ENCODE peak calls at places on chromosome 4, in ten cellular contexts. One of them, this sample, is unnamed.
A peak's percentile ranks its signal among the peaks of the same experiment; 100 is the strongest.

GRCh38 chr4:8647094-8647570 is 54.6 kb downstream of the CPZ start:
- DNase-seq in amniotic stem cell: no peak
- DNase-seq in NCI-H2227 treated with DMSO at 0.1 percent for 48 hours: no peak
- DNase-seq in amniotic epithelial cell: no peak
- DNase-seq in NCI-H69: peak; percentile 76
- DNase-seq in naive thymus-derived CD8-positive, alpha-beta T cell: no peak
- DNase-seq in dorsolateral prefrontal cortex: no peak
- DNase-seq in activated T-cell treated with anti-CD3 and anti-CD28 coated beads, Interleukin-2, amount 50 U/mL, for 72 hours: no peak
- DNase-seq in CD8-positive, alpha-beta memory T cell: no peak
- DNase-seq in immature natural killer cell: no peak
- DNase-seq in this sample: no peak

GRCh38 chr4:76197971-76198410 is 15.6 kb downstream of the SCARB2 start:
- DNase-seq in amniotic stem cell: peak; percentile 25
- DNase-seq in NCI-H2227 treated with DMSO at 0.1 percent for 48 hours: peak; percentile 32
- DNase-seq in amniotic epithelial cell: peak; percentile 80
- DNase-seq in NCI-H69: peak; percentile 92
- DNase-seq in naive thymus-derived CD8-positive, alpha-beta T cell: peak; percentile 30
- DNase-seq in dorsolateral prefrontal cortex: peak; percentile 76
- DNase-seq in activated T-cell treated with anti-CD3 and anti-CD28 coated beads, Interleukin-2, amount 50 U/mL, for 72 hours: peak; percentile 54
- DNase-seq in CD8-positive, alpha-beta memory T cell: no peak
- DNase-seq in immature natural killer cell: no peak
- DNase-seq in this sample: no peak

GRCh38 chr4:15001248-15001824 is 945 bp upstream of the CPEB2 start:
- DNase-seq in amniotic stem cell: peak; percentile 80
- DNase-seq in NCI-H2227 treated with DMSO at 0.1 percent for 48 hours: no peak
- DNase-seq in amniotic epithelial cell: peak; percentile 92
- DNase-seq in NCI-H69: peak; percentile 88
- DNase-seq in naive thymus-derived CD8-positive, alpha-beta T cell: no peak
- DNase-seq in dorsolateral prefrontal cortex: peak; percentile 66
- DNase-seq in activated T-cell treated with anti-CD3 and anti-CD28 coated beads, Interleukin-2, amount 50 U/mL, for 72 hours: peak; percentile 73
- DNase-seq in CD8-positive, alpha-beta memory T cell: peak; percentile 39
- DNase-seq in immature natural killer cell: no peak
- DNase-seq in this sample: peak; percentile 20

GRCh38 chr4:83219344-83219990 is 65.1 kb downstream of the COQ2 start:
- DNase-seq in amniotic stem cell: no peak
- DNase-seq in NCI-H2227 treated with DMSO at 0.1 percent for 48 hours: peak; percentile 6
- DNase-seq in amniotic epithelial cell: no peak
- DNase-seq in NCI-H69: peak; percentile 89
- DNase-seq in naive thymus-derived CD8-positive, alpha-beta T cell: peak; percentile 52
- DNase-seq in dorsolateral prefrontal cortex: no peak
- DNase-seq in activated T-cell treated with anti-CD3 and anti-CD28 coated beads, Interleukin-2, amount 50 U/mL, for 72 hours: peak; percentile 86
- DNase-seq in CD8-positive, alpha-beta memory T cell: no peak
- DNase-seq in immature natural killer cell: no peak
- DNase-seq in this sample: no peak

GRCh38 chr4:183852910-183853555 is 52.1 kb upstream of the STOX2 start:
- DNase-seq in amniotic stem cell: no peak
- DNase-seq in NCI-H2227 treated with DMSO at 0.1 percent for 48 hours: no peak
- DNase-seq in amniotic epithelial cell: no peak
- DNase-seq in NCI-H69: no peak
- DNase-seq in naive thymus-derived CD8-positive, alpha-beta T cell: no peak
- DNase-seq in dorsolateral prefrontal cortex: no peak
- DNase-seq in activated T-cell treated with anti-CD3 and anti-CD28 coated beads, Interleukin-2, amount 50 U/mL, for 72 hours: no peak
- DNase-seq in CD8-positive, alpha-beta memory T cell: no peak
- DNase-seq in immature natural killer cell: no peak
- DNase-seq in this sample: no peak

GRCh38 chr4:172758586-172759340 is 409.8 kb upstream of the GALNT7 start:
- DNase-seq in amniotic stem cell: peak; percentile 84
- DNase-seq in NCI-H2227 treated with DMSO at 0.1 percent for 48 hours: no peak
- DNase-seq in amniotic epithelial cell: peak; percentile 93
- DNase-seq in NCI-H69: no peak
- DNase-seq in naive thymus-derived CD8-positive, alpha-beta T cell: no peak
- DNase-seq in dorsolateral prefrontal cortex: no peak
- DNase-seq in activated T-cell treated with anti-CD3 and anti-CD28 coated beads, Interleukin-2, amount 50 U/mL, for 72 hours: no peak
- DNase-seq in CD8-positive, alpha-beta memory T cell: no peak
- DNase-seq in immature natural killer cell: no peak
- DNase-seq in this sample: no peak

GRCh38 chr4:40571208-40571607 is 58.5 kb downstream of the RBM47 start:
- DNase-seq in amniotic stem cell: no peak
- DNase-seq in NCI-H2227 treated with DMSO at 0.1 percent for 48 hours: no peak
- DNase-seq in amniotic epithelial cell: no peak
- DNase-seq in NCI-H69: no peak
- DNase-seq in naive thymus-derived CD8-positive, alpha-beta T cell: no peak
- DNase-seq in dorsolateral prefrontal cortex: no peak
- DNase-seq in activated T-cell treated with anti-CD3 and anti-CD28 coated beads, Interleukin-2, amount 50 U/mL, for 72 hours: no peak
- DNase-seq in CD8-positive, alpha-beta memory T cell: no peak
- DNase-seq in immature natural killer cell: no peak
- DNase-seq in this sample: no peak

GRCh38 chr4:26110493-26110892 is 196.5 kb downstream of the SMIM20 start:
- DNase-seq in amniotic stem cell: no peak
- DNase-seq in NCI-H2227 treated with DMSO at 0.1 percent for 48 hours: no peak
- DNase-seq in amniotic epithelial cell: no peak
- DNase-seq in NCI-H69: peak; percentile 24
- DNase-seq in naive thymus-derived CD8-positive, alpha-beta T cell: no peak
- DNase-seq in dorsolateral prefrontal cortex: no peak
- DNase-seq in activated T-cell treated with anti-CD3 and anti-CD28 coated beads, Interleukin-2, amount 50 U/mL, for 72 hours: no peak
- DNase-seq in CD8-positive, alpha-beta memory T cell: no peak
- DNase-seq in immature natural killer cell: no peak
- DNase-seq in this sample: no peak

GRCh38 chr4:118754890-118755289 is 69.7 kb downstream of the METTL14 start:
- DNase-seq in amniotic stem cell: no peak
- DNase-seq in NCI-H2227 treated with DMSO at 0.1 percent for 48 hours: no peak
- DNase-seq in amniotic epithelial cell: no peak
- DNase-seq in NCI-H69: no peak
- DNase-seq in naive thymus-derived CD8-positive, alpha-beta T cell: no peak
- DNase-seq in dorsolateral prefrontal cortex: no peak
- DNase-seq in activated T-cell treated with anti-CD3 and anti-CD28 coated beads, Interleukin-2, amount 50 U/mL, for 72 hours: no peak
- DNase-seq in CD8-positive, alpha-beta memory T cell: no peak
- DNase-seq in immature natural killer cell: no peak
- DNase-seq in this sample: no peak

GRCh38 chr4:13541720-13542576 is 2.4 kb downstream of the NKX3-2 start:
- DNase-seq in amniotic stem cell: no peak
- DNase-seq in NCI-H2227 treated with DMSO at 0.1 percent for 48 hours: no peak
- DNase-seq in amniotic epithelial cell: no peak
- DNase-seq in NCI-H69: no peak
- DNase-seq in naive thymus-derived CD8-positive, alpha-beta T cell: no peak
- DNase-seq in dorsolateral prefrontal cortex: peak; percentile 43
- DNase-seq in activated T-cell treated with anti-CD3 and anti-CD28 coated beads, Interleukin-2, amount 50 U/mL, for 72 hours: peak; percentile 57
- DNase-seq in CD8-positive, alpha-beta memory T cell: no peak
- DNase-seq in immature natural killer cell: no peak
- DNase-seq in this sample: no peak

GRCh38 chr4:35771571-35771970 is 472.7 kb downstream of the ARAP2 start:
- DNase-seq in amniotic stem cell: no peak
- DNase-seq in NCI-H2227 treated with DMSO at 0.1 percent for 48 hours: no peak
- DNase-seq in amniotic epithelial cell: no peak
- DNase-seq in NCI-H69: no peak
- DNase-seq in naive thymus-derived CD8-positive, alpha-beta T cell: no peak
- DNase-seq in dorsolateral prefrontal cortex: no peak
- DNase-seq in activated T-cell treated with anti-CD3 and anti-CD28 coated beads, Interleukin-2, amount 50 U/mL, for 72 hours: no peak
- DNase-seq in CD8-positive, alpha-beta memory T cell: no peak
- DNase-seq in immature natural killer cell: no peak
- DNase-seq in this sample: no peak